ENCODE peak calls at places on chromosomes 7 and 10, in four cellular contexts. A is WTC11; X is CD8-positive, alpha-beta memory T cell; G is activated CD8-positive, alpha-beta memory T cell treated with anti-CD3 and anti-CD28 coated beads, Interleukin-2, amount 50 U/mL, for 4 hours. N is an unnamed sample.

GRCh38 chr7:157427811-157428553 is 91.2 kb downstream of the DNAJB6 start:
- DNase-seq in X (no peak), A (peak), G (peak), N (no peak)

GRCh38 chr10:11673346-11674330 is 62.2 kb upstream of the USP6NL start:
- DNase-seq in G (no peak), X (no peak), A (no peak), N (no peak)

GRCh38 chr7:75658802-75659201 is 79.9 kb downstream of the HIP1 start:
- DNase-seq in G (no peak), X (no peak), A (no peak), N (no peak)

GRCh38 chr7:30171753-30172447 is 37.1 kb downstream of the MTURN start:
- DNase-seq in G (no peak), A (no peak), X (no peak), N (no peak)

GRCh38 chr10:129523723-129524316 is 56.8 kb downstream of the MGMT start:
- DNase-seq in G (no peak), X (no peak), A (no peak), N (no peak)

GRCh38 chr10:21495002-21495685 is 30.3 kb downstream of the SKIDA1 start:
- DNase-seq in G (no peak), A (no peak), X (no peak), N (no peak)

GRCh38 chr10:13674645-13675588 is 88.2 kb downstream of the PRPF18 start:
- DNase-seq in G (no peak), A (no peak), X (no peak), N (no peak)

GRCh38 chr10:69642747-69643146 is 12.7 kb downstream of the FAM241B start:
- DNase-seq in A (no peak), G (no peak), X (no peak), N (no peak)

GRCh38 chr10:22308390-22308789 is 7.8 kb upstream of the COMMD3 start:
- DNase-seq in G (no peak), A (no peak), X (no peak), N (no peak)

GRCh38 chr7:139300390-139300789 is 40.7 kb upstream of the FMC1 start:
- DNase-seq in G (no peak), X (no peak), A (no peak), N (no peak)

GRCh38 chr7:29853072-29853471 is 46.8 kb downstream of the WIPF3 start:
- DNase-seq in G (no peak), A (no peak), X (no peak), N (no peak)

GRCh38 chr7:34739651-34740300 is 81.8 kb downstream of the NPSR1 start:
- DNase-seq in G (no peak), X (no peak), A (no peak), N (no peak)

GRCh38 chr7:22008011-22008410 is 62.3 kb upstream of the CDCA7L start:
- DNase-seq in G (no peak), X (no peak), A (no peak), N (no peak)

GRCh38 chr7:84446991-84447480 is 252.4 kb upstream of the SEMA3A start:
- DNase-seq in G (no peak), A (no peak), X (no peak), N (no peak)

GRCh38 chr7:155652156-155653124 is 8.0 kb downstream of the RBM33 start:
- DNase-seq in G (no peak), A (no peak), X (no peak), N (no peak)

GRCh38 chr10:35433851-35434426 is 97.6 kb downstream of the CCNY start:
- DNase-seq in G (no peak), X (no peak), A (no peak), N (no peak)

GRCh38 chr10:110326351-110327032 is 21.8 kb upstream of the SMNDC1 start:
- DNase-seq in G (no peak), X (no peak), A (no peak), N (no peak)

GRCh38 chr7:2355079-2356008 is 717 bp downstream of the EIF3B start:
- DNase-seq in G (peak), X (peak), A (peak), N (no peak)

GRCh38 chr7:28813238-28813962 is 144.7 kb downstream of the TRIL start:
- DNase-seq in G (no peak), A (no peak), X (no peak), N (no peak)

GRCh38 chr10:123408660-123409059 is 254.5 kb downstream of the BUB3 start:
- DNase-seq in X (no peak), G (no peak), A (no peak), N (no peak)

GRCh38 chr10:113424304-113424721 is 128.5 kb upstream of the HABP2 start:
- DNase-seq in X (no peak), A (no peak), G (no peak), N (no peak)

GRCh38 chr7:96739609-96740008 is 30.0 kb upstream of the SEM1 start:
- DNase-seq in X (no peak), A (no peak), G (no peak), N (no peak)

GRCh38 chr10:98511861-98512260 is 65.1 kb upstream of the HPS1 start:
- DNase-seq in X (no peak), A (no peak), G (no peak), N (no peak)

GRCh38 chr7:14752301-14752700 is 150.2 kb downstream of the DGKB start:
- DNase-seq in X (no peak), A (no peak), G (no peak), N (no peak)

GRCh38 chr7:116097365-116098009 is 66.9 kb upstream of the TFEC start:
- DNase-seq in X (no peak), A (no peak), G (no peak), N (no peak)

GRCh38 chr7:45252857-45253256 is 95.3 kb downstream of the RAMP3 start:
- DNase-seq in G (no peak), X (no peak), A (no peak), N (no peak)

GRCh38 chr7:119397156-119397555 is 875.8 kb upstream of the KCND2 start:
- DNase-seq in X (no peak), A (no peak), G (no peak), N (no peak)

GRCh38 chr10:22435650-22436049 is 90.4 kb downstream of the SPAG6 start:
- DNase-seq in G (no peak), A (no peak), X (no peak), N (no peak)

GRCh38 chr10:27244976-27245375 is 4.4 kb upstream of the ACBD5 start:
- DNase-seq in G (no peak), A (no peak), X (no peak), N (no peak)